ENCODE peak calls at places on chromosomes 13 and 19, in eight cellular contexts. Z is putamen, O is AG20443, H is activated B cell treated with CpG ODN at 0.5 μM for 24 hours, R is posterior vena cava, K is brain microvascular endothelial cell, J is HT1080, L is GM10248. Q is an unnamed sample.
A peak's percentile ranks its signal among the peaks of the same experiment; 100 is the strongest.

GRCh38 chr19:48954011-48954594 is 572 bp upstream of the BAX start:
- DNase-seq in Z (no peak), O (no peak), H (no peak), R (no peak), K (no peak), J (no peak), L (no peak), Q (no peak)

GRCh38 chr13:113770441-113770840 is 11.4 kb downstream of the TMEM255B start:
- DNase-seq in Z (no peak), O (no peak), H (no peak), R (peak; percentile 38), K (no peak), J (no peak), L (no peak), Q (no peak)

GRCh38 chr19:3617463-3617862 is 9.1 kb downstream of the CACTIN start:
- DNase-seq in Z (no peak), O (no peak), H (no peak), R (peak; percentile 67), K (no peak), J (no peak), L (no peak), Q (no peak)

GRCh38 chr13:55219538-55219937 is 1921.2 kb upstream of the PRR20A start:
- DNase-seq in Z (no peak), O (no peak), H (no peak), R (no peak), K (no peak), J (no peak), L (no peak), Q (no peak)

GRCh38 chr13:102597029-102598015 is 536 bp downstream of the TPP2 start:
- DNase-seq in Z (no peak), O (peak; percentile 47), H (peak; percentile 40), R (peak; percentile 82), K (peak; percentile 7), J (peak; percentile 34), L (peak; percentile 30), Q (no peak)

GRCh38 chr19:17881701-17882100 is 10.0 kb downstream of the SLC5A5 start:
- DNase-seq in Z (no peak), O (no peak), H (no peak), R (no peak), K (no peak), J (no peak), L (no peak), Q (no peak)

GRCh38 chr13:27622102-27622820 is 569 bp downstream of the POLR1D start:
- DNase-seq in Z (no peak), O (peak; percentile 11), H (no peak), R (no peak), K (no peak), J (no peak), L (no peak), Q (no peak)

GRCh38 chr13:36130542-36131214 is 504 bp downstream of the DCLK1 start:
- DNase-seq in Z (no peak), O (peak; percentile 25), H (no peak), R (peak; percentile 85), K (no peak), J (no peak), L (no peak), Q (no peak)

GRCh38 chr13:109790951-109791605 is 4.7 kb upstream of the IRS2 start:
- DNase-seq in Z (peak; percentile 56), O (no peak), H (no peak), R (no peak), K (peak; percentile 35), J (peak; percentile 67), L (no peak), Q (no peak)

GRCh38 chr13:113658836-113659235 is 838 bp upstream of the ATP4B start:
- DNase-seq in Z (no peak), O (no peak), H (peak; percentile 6), R (peak; percentile 36), K (no peak), J (no peak), L (no peak), Q (no peak)

GRCh38 chr19:50377051-50377441 is 789 bp downstream of the NR1H2 start:
- DNase-seq in Z (no peak), O (peak; percentile 11), H (no peak), R (no peak), K (no peak), J (no peak), L (no peak), Q (no peak)

GRCh38 chr13:29131881-29132668 is 311.9 kb downstream of the MTUS2 start:
- DNase-seq in Z (no peak), O (no peak), H (no peak), R (no peak), K (no peak), J (no peak), L (no peak), Q (no peak)

GRCh38 chr13:28558567-28558966 is 63.6 kb upstream of the FLT1 start:
- DNase-seq in Z (no peak), O (no peak), H (no peak), R (peak; percentile 34), K (peak; percentile 45), J (no peak), L (no peak), Q (no peak)

GRCh38 chr13:102769679-102770078 is 3.9 kb downstream of the TEX30 start:
- DNase-seq in Z (no peak), O (no peak), H (no peak), R (no peak), K (no peak), J (no peak), L (no peak), Q (no peak)

GRCh38 chr19:34172661-34173144 is 399 bp downstream of the LSM14A start:
- DNase-seq in Z (no peak), O (peak; percentile 57), H (no peak), R (peak; percentile 84), K (peak; percentile 27), J (no peak), L (no peak), Q (no peak)

GRCh38 chr19:13990085-13990484 is 16.0 kb downstream of the RFX1 start:
- DNase-seq in Z (no peak), O (no peak), H (no peak), R (no peak), K (no peak), J (no peak), L (no peak), Q (no peak)